ENCODE peak calls at places on chromosomes 3 and 15, in four cellular contexts. V, N, Z and L are unnamed samples. For H3K27me3, the result is how much of the 10 kb centered on the place peaks cover.

GRCh38 chr3:14123308-14124222 is 1.1 kb downstream of the CHCHD4 start:
- DNase-seq in V (no peak), N (no peak), Z (no peak), L (no peak)

GRCh38 chr3:52068055-52068704 is 11.8 kb upstream of the DUSP7 start:
- DNase-seq in V (no peak), N (peak), Z (no peak), L (no peak)

GRCh38 chr3:183826448-183826847 is 1.1 kb upstream of the MAP6D1 start:
- DNase-seq in V (no peak), N (no peak), Z (peak), L (no peak)

GRCh38 chr3:9183811-9184463 is 65.5 kb downstream of the SRGAP3 start:
- DNase-seq in V (no peak), N (no peak), Z (no peak), L (no peak)

GRCh38 chr3:53416530-53416929 is 69.2 kb upstream of the DCP1A start:
- DNase-seq in V (no peak), N (no peak), Z (no peak), L (no peak)

GRCh38 chr3:22731901-22732300 is 471.2 kb upstream of the UBE2E2 start:
- DNase-seq in V (no peak), N (no peak), Z (no peak), L (no peak)

GRCh38 chr15:39828374-39828931 is 45.8 kb upstream of the FSIP1 start:
- DNase-seq in V (no peak), N (peak), Z (no peak), L (no peak)

GRCh38 chr3:51705276-51706020 is 1.4 kb upstream of the GRM2 start:
- DNase-seq in V (no peak), N (no peak), Z (no peak), L (no peak)

GRCh38 chr15:43143203-43143941 is 10.0 kb downstream of the TMEM62 start:
- DNase-seq in V (no peak), N (no peak), Z (no peak), L (no peak)

GRCh38 chr15:63104727-63105126 is 16.9 kb upstream of the LACTB start:
- DNase-seq in V (no peak), N (no peak), Z (no peak), L (no peak)

GRCh38 chr15:74369084-74369745 is 1.8 kb upstream of the CYP11A1 start:
- DNase-seq in V (no peak), N (no peak), Z (no peak), L (no peak)

GRCh38 chr3:52719618-52720017 is 13.7 kb downstream of the SPCS1 start:
- DNase-seq in V (no peak), N (no peak), Z (no peak), L (no peak)

GRCh38 chr15:89416339-89417183 is 79.8 kb downstream of the RHCG start:
- DNase-seq in V (peak), N (peak), Z (peak), L (peak)

GRCh38 chr3:62433396-62433795 is 60.0 kb upstream of the FEZF2 start:
- DNase-seq in V (no peak), N (peak), Z (no peak), L (no peak)

GRCh38 chr3:11117591-11117990 is 36.7 kb upstream of the HRH1 start:
- DNase-seq in V (no peak), N (no peak), Z (no peak), L (no peak)

GRCh38 chr3:112059497-112059896 is 25.0 kb downstream of the TMPRSS7 start:
- DNase-seq in V (no peak), N (no peak), Z (no peak), L (no peak)

GRCh38 chr3:65334045-65334665 is 646.4 kb upstream of the ADAMTS9 start:
- DNase-seq in V (no peak), N (no peak), Z (no peak), L (no peak)

GRCh38 chr3:150958694-150959093 is 13.8 kb downstream of the CLRN1 start:
- DNase-seq in V (no peak), N (no peak), Z (no peak), L (no peak)

GRCh38 chr3:16510620-16511319 is 2.7 kb downstream of the RFTN1 start:
- DNase-seq in V (no peak), N (no peak), Z (no peak), L (no peak)
- H3K27me3 ChIP-seq in V (under half), N (under half), Z (under half), L (under half)

GRCh38 chr15:77024273-77025065 is 29.5 kb downstream of the PSTPIP1 start:
- DNase-seq in V (peak), N (peak), Z (peak), L (peak)

GRCh38 chr15:77026501-77027110 is 31.7 kb downstream of the PSTPIP1 start:
- DNase-seq in V (no peak), N (no peak), Z (peak), L (no peak)

GRCh38 chr15:77025066-77025435 is 30.1 kb downstream of the PSTPIP1 start:
- DNase-seq in V (no peak), N (no peak), Z (peak), L (no peak)

GRCh38 chr15:77025941-77026411 is 31.1 kb downstream of the PSTPIP1 start:
- DNase-seq in V (no peak), N (no peak), Z (peak), L (no peak)

DNA sequence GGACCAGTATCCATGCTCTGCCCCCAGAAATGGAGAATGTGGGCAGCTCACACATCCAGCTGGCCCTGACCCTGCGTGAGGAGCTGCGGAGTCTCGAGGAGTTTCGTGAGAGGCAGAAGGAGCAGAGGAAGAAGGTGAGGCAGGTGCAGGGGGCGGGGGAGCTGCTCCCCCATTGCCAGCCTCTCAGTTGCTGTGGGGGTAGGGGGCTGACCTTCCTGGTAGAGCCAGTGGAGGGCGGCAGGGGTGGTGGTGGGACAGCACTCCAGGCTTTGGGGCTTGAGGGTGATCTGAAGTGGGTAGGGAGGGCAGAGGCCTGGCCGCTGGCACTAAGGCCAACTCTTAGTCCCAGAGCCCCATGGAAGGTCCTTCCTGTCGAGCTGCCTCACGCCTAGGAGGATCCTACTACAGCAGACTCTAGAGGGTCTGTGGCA is 30.6 kb downstream of the PSTPIP1 start:
- DNase-seq in V (no peak), N (peak), Z (peak), L (no peak)
- H3K27me3 ChIP-seq in V (under half), N (under half), Z (under half), L (under half)

GRCh38 chr3:125960066-125960424 is 8.9 kb upstream of the ROPN1B start:
- DNase-seq in V (no peak), N (no peak), Z (no peak), L (no peak)
- H3K27me3 ChIP-seq in V (under half), N (under half), Z (under half), L (under half)

GRCh38 chr15:78625621-78626280 is 5.0 kb upstream of the CHRNA3 start:
- DNase-seq in V (no peak), N (peak), Z (no peak), L (no peak)

GRCh38 chr15:78624651-78625590 is 4.1 kb upstream of the CHRNA3 start:
- DNase-seq in V (no peak), N (no peak), Z (no peak), L (no peak)

GRCh38 chr15:78621810-78622402 is 1.1 kb upstream of the CHRNA3 start:
- DNase-seq in V (no peak), N (no peak), Z (no peak), L (no peak)

GRCh38 chr15:78626611-78627010 is 5.8 kb upstream of the CHRNA3 start:
- DNase-seq in V (no peak), N (no peak), Z (no peak), L (no peak)

GRCh38 chr15:78623786-78624497 is 3.1 kb upstream of the CHRNA3 start:
- DNase-seq in V (no peak), N (no peak), Z (no peak), L (no peak)
- H3K27me3 ChIP-seq in V (under half), N (under half), Z (under half), L (under half)